ENCODE peak calls at places on chromosomes 1 and 21, in four cellular contexts. H is astrocyte, F is sigmoid colon, T is fibroblast of lung. V is an unnamed sample.

GRCh38 chr1:7574121-7575040 is 196.7 kb upstream of the VAMP3 start:
- DNase-seq in H (no peak), F (no peak), T (no peak), V (no peak)

GRCh38 chr21:29186246-29186645 is 55.8 kb downstream of the MAP3K7CL start:
- DNase-seq in F (no peak), H (no peak), T (no peak), V (no peak)

GRCh38 chr1:209688746-209689234 is 13.6 kb downstream of the G0S2 start:
- DNase-seq in T (peak), H (peak), F (no peak), V (peak)

GRCh38 chr1:233879841-233880240 is 24.6 kb upstream of the SLC35F3 start:
- DNase-seq in F (no peak), T (no peak), H (peak), V (no peak)

GRCh38 chr21:33904041-33904440 is 11.6 kb downstream of the ATP5PO start:
- DNase-seq in T (no peak), H (no peak), F (peak), V (no peak)

GRCh38 chr1:111140680-111140967 is 601 bp downstream of the CEPT1 start:
- DNase-seq in F (no peak), T (peak), H (peak), V (peak)

GRCh38 chr1:23444104-23444533 is 19.6 kb upstream of the TCEA3 start:
- DNase-seq in F (peak), T (peak), H (peak), V (peak)

GRCh38 chr1:71303617-71304041 is 222.8 kb upstream of the ZRANB2 start:
- DNase-seq in H (peak), T (no peak), F (no peak), V (no peak)

GRCh38 chr1:24374891-24375786 is 38.4 kb downstream of the STPG1 start:
- DNase-seq in T (no peak), F (no peak), H (peak), V (no peak)

GRCh38 chr1:94560333-94560732 is 18.8 kb upstream of the F3 start:
- DNase-seq in F (no peak), T (no peak), H (peak), V (peak)

GRCh38 chr1:54001620-54002019 is 16.4 kb downstream of the LDLRAD1 start:
- DNase-seq in F (no peak), T (no peak), H (no peak), V (no peak)

GRCh38 chr1:46520063-46520911 is 30.7 kb downstream of the DMBX1 start:
- DNase-seq in H (peak), T (peak), F (no peak), V (peak)

GRCh38 chr1:43305461-43305860 is 4.7 kb downstream of the TIE1 start:
- DNase-seq in T (no peak), H (no peak), F (peak), V (no peak)

GRCh38 chr1:57590978-57591377 is 167.1 kb upstream of the DAB1 start:
- DNase-seq in T (no peak), H (no peak), F (no peak), V (no peak)

GRCh38 chr1:180906511-180906910 is 6.2 kb upstream of the KIAA1614 start:
- DNase-seq in H (no peak), T (no peak), F (no peak), V (no peak)

GRCh38 chr1:36384542-36385409 is 948 bp downstream of the STK40 start:
- DNase-seq in F (peak), H (no peak), T (peak), V (peak)

GRCh38 chr21:45011911-45012660 is 62.3 kb upstream of the ADARB1 start:
- DNase-seq in T (peak), F (peak), H (peak), V (peak)

GRCh38 chr1:58982259-58982998 is 198.6 kb upstream of the JUN start:
- DNase-seq in H (no peak), T (no peak), F (no peak), V (peak)

GRCh38 chr1:244709491-244710368 is 56.8 kb downstream of the DESI2 start:
- DNase-seq in F (no peak), H (no peak), T (no peak), V (no peak)

GRCh38 chr1:72433591-72433990 is 151.3 kb upstream of the NEGR1 start:
- DNase-seq in F (no peak), T (no peak), H (no peak), V (no peak)

GRCh38 chr1:23126801-23127200 is 41.9 kb downstream of the LUZP1 start:
- DNase-seq in F (no peak), T (peak), H (peak), V (peak)

GRCh38 chr1:244451539-244451950 is at the start of gene ADSS2:
- DNase-seq in F (no peak), T (no peak), H (no peak), V (no peak)

GRCh38 chr1:228085287-228085926 is 2.9 kb downstream of the ARF1 start:
- DNase-seq in H (peak), F (no peak), T (peak), V (peak)

GRCh38 chr1:57474097-57474750 is 50.4 kb upstream of the DAB1 start:
- DNase-seq in F (no peak), T (peak), H (peak), V (peak)

GRCh38 chr1:43272161-43272560 is 2.4 kb downstream of the TMEM125 start:
- DNase-seq in F (peak), H (no peak), T (no peak), V (no peak)

GRCh38 chr1:156860639-156861423 is at the start of gene NTRK1:
- DNase-seq in T (peak), F (no peak), H (no peak), V (peak)

GRCh38 chr1:119762409-119762808 is 6.3 kb downstream of the HMGCS2 start:
- DNase-seq in F (no peak), H (no peak), T (no peak), V (no peak)

GRCh38 chr1:57431400-57431799 is 7.5 kb upstream of the DAB1 start:
- DNase-seq in T (no peak), F (no peak), H (no peak), V (no peak)

GRCh38 chr1:192951961-192952460 is 107.1 kb downstream of the UCHL5 start:
- DNase-seq in T (peak), F (peak), H (peak), V (peak)

GRCh38 chr1:35560256-35561225 is 2.9 kb downstream of the NCDN start:
- DNase-seq in T (no peak), F (peak), H (no peak), V (peak)

GRCh38 chr1:174659823-174660222 is 212.1 kb downstream of the GPR52 start:
- DNase-seq in H (peak), F (no peak), T (peak), V (peak)
- TF ChIP-seq CTCF in H (no peak), F (no peak), T (no peak), V (no peak)

GRCh38 chr1:146049436-146049835 is 27.9 kb upstream of the HJV start:
- DNase-seq in F (no peak), H (no peak), T (no peak), V (no peak)

GRCh38 chr1:146046664-146047063 is 25.1 kb upstream of the HJV start:
- DNase-seq in F (no peak), H (no peak), T (no peak), V (no peak)

DNA sequence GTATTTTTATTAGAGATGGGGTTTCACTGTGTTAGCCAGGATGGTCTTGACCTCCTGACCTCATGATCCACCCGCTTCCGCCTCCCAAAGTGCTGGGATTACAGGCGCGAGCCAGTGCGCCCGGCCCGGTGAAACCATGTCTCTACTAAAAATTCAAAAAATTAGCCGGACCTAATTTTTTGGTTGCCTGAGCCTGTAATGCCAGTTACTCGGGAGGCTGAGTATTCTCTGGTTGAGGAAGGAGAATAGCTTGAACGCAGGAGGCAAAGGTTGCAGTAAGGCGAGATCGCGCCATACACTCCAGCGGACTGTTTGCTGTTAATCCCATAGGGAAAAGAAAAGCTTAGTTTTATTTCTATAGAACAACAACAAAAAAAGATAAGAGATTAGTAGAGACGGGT is 29.9 kb upstream of the HJV start:
- DNase-seq in H (no peak), F (peak), T (no peak), V (no peak)
- H3K4me3 ChIP-seq in H (no peak), F (peak), T (peak), V (peak)

DNA sequence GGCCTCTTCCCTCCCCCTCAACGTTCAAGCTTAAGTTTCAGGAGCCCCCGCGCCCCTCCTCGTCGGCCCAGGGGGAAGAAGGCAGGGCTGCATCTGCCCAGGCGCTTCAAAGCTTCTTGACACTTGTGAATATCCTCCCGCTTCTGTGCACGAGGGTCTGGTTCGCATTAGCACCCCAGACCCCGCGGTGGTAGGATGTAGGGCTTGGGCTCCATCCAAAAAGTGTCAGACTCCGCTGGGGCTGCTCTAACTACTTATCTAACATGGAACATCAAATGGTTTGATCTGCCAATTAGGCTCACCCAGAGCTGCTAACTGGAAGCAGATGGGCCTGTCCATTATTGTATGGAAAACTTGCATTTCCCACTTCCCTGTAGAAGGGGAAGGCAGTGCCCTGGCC is 28.9 kb downstream of the TAS1R2 start:
- DNase-seq in F (no peak), H (no peak), T (no peak), V (no peak)
- TF ChIP-seq CTCF in F (no peak), H (no peak), T (no peak), V (no peak)

DNA sequence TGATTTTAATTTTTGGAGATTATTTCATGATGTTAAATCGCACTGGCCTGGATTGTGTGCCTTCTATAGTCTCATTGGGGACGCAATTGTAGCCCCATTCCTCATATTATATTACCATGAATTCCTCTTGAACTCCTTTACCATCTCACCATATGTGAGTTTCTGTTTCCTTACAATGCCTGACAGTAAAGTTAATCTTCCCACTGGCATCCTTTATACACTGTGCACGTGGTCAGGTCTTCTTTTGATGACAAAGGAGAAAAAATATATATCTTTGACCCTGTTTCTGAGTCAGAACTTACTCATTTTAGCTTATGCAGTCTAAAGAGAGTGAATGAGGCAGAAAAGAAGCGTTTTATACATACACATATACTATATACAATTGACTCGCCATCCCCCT is 774 bp upstream of the ABL2 start:
- DNase-seq in F (no peak), H (peak), T (peak), V (no peak)
- H3K4me3 ChIP-seq in F (peak), H (peak), T (peak), V (peak)

DNA sequence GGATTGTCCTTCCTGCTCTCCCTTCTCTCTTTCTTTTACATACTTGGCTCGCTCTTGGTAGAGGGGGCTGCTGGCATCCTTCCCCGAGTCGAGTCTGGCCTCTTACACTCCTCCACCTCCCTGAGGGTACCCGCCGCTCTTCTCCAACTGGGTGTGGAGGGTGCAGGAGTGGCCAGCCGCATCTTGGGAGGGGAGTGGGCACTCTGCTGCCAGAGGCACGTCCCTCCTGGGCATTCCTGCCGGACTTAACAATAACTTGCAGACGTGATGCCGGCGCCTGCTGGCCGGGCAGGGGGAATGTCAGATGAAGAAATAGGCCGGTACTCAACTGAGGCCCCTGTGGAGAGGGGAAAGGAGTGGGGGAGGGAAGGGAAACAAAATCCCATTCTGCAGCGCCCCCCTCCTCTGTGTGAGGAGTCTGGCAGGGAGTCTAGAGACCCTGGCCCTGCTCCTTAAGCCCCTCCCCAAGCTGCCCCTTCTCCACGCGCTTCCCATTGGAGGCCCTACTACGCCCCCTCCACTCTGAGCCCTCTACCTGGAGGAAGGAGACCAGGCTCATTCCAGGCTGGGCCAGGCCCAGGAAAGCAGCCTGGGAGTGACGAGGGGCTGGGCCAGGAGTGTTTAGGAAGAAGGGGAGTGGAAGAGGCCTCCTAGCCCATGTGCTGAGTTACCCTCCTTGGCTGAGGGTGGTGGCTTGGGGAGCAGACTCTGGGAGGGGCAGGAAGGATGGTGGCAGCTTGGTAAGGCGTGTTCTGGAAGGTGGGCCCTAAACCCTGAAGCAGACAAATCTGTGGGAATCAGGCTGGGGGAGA is 1.8 kb downstream of the ATP2B4 start:
- DNase-seq in T (peak), F (peak), H (no peak), V (peak)
- TF ChIP-seq CTCF in T (peak), F (peak), H (no peak), V (peak)